ENCODE peak calls at places on chromosomes 7 and 10, in seven cellular contexts. M is SJCRH30, U is GM23338, H is aorta, E is trophoblast cell, C is cardiac muscle cell, Q is fibroblast of lung. V is an unnamed sample.

GRCh38 chr10:62861507-62861906 is 45.3 kb upstream of the EGR2 start:
- DNase-seq in M (no peak), U (no peak), H (no peak), E (no peak), C (no peak), Q (peak; percentile 49), V (no peak)

GRCh38 chr10:59006511-59007306 is 169.7 kb upstream of the PHYHIPL start:
- DNase-seq in M (no peak), U (no peak), H (no peak), E (no peak), C (no peak), Q (peak; percentile 84), V (no peak)

GRCh38 chr10:93280699-93281366 is 201.3 kb downstream of the MYOF start:
- DNase-seq in M (no peak), U (peak; percentile 91), H (no peak), E (no peak), C (no peak), Q (no peak), V (no peak)

GRCh38 chr7:130912086-130912909 is 178.3 kb upstream of the KLF14 start:
- DNase-seq in M (peak; percentile 72), U (no peak), H (no peak), E (no peak), C (no peak), Q (peak; percentile 92), V (no peak)

GRCh38 chr10:49057481-49057880 is 57.8 kb downstream of the VSTM4 start:
- DNase-seq in M (no peak), U (no peak), H (no peak), E (no peak), C (no peak), Q (no peak), V (no peak)

GRCh38 chr7:44063894-44064651 is 1.3 kb downstream of the PGAM2 start:
- DNase-seq in M (no peak), U (peak; percentile 87), H (no peak), E (no peak), C (no peak), Q (no peak), V (peak; percentile 9)

GRCh38 chr7:105718511-105718925 is 137.2 kb upstream of the EFCAB10 start:
- DNase-seq in M (no peak), U (no peak), H (peak; percentile 51), E (peak; percentile 99), C (peak; percentile 12), Q (no peak), V (no peak)

GRCh38 chr10:88292185-88292514 is 291.0 kb downstream of the RNLS start:
- DNase-seq in M (no peak), U (no peak), H (no peak), E (no peak), C (no peak), Q (no peak), V (no peak)

GRCh38 chr10:71213761-71214440 is 1.5 kb downstream of the UNC5B start:
- DNase-seq in M (peak; percentile 23), U (peak; percentile 79), H (peak; percentile 64), E (no peak), C (peak; percentile 63), Q (peak; percentile 91), V (peak; percentile 31)

GRCh38 chr7:111409714-111410422 is 152.4 kb downstream of the IMMP2L start:
- DNase-seq in M (no peak), U (peak; percentile 29), H (no peak), E (no peak), C (no peak), Q (peak; percentile 78), V (no peak)

GRCh38 chr10:130400890-130401289 is 264.7 kb downstream of the GLRX3 start:
- DNase-seq in M (no peak), U (no peak), H (no peak), E (no peak), C (no peak), Q (no peak), V (no peak)

GRCh38 chr7:117941138-117941810 is 68.0 kb upstream of the CTTNBP2 start:
- DNase-seq in M (no peak), U (no peak), H (no peak), E (peak; percentile 4), C (no peak), Q (no peak), V (no peak)

GRCh38 chr10:52785418-52785817 is 12.8 kb upstream of the MBL2 start:
- DNase-seq in M (no peak), U (no peak), H (no peak), E (no peak), C (no peak), Q (no peak), V (no peak)

GRCh38 chr7:29479606-29480200 is 83.9 kb upstream of the PRR15 start:
- DNase-seq in M (no peak), U (peak; percentile 32), H (no peak), E (no peak), C (no peak), Q (no peak), V (no peak)

GRCh38 chr10:52232561-52233350 is 81.3 kb upstream of the DKK1 start:
- DNase-seq in M (no peak), U (no peak), H (no peak), E (no peak), C (peak; percentile 10), Q (peak; percentile 4), V (no peak)

GRCh38 chr7:76260171-76260703 is 42.2 kb upstream of the HSPB1 start:
- DNase-seq in M (peak; percentile 53), U (peak; percentile 96), H (no peak), E (no peak), C (peak; percentile 87), Q (no peak), V (peak; percentile 96)

GRCh38 chr7:145183069-145183468 is 347.2 kb upstream of the TPK1 start:
- DNase-seq in M (no peak), U (no peak), H (no peak), E (no peak), C (no peak), Q (no peak), V (no peak)

GRCh38 chr7:113131367-113131766 is 13.0 kb upstream of the SMIM30 start:
- DNase-seq in M (no peak), U (no peak), H (no peak), E (no peak), C (no peak), Q (no peak), V (no peak)

GRCh38 chr10:43172645-43173044 is 34.4 kb downstream of the CSGALNACT2 start:
- DNase-seq in M (no peak), U (no peak), H (no peak), E (no peak), C (peak; percentile 6), Q (no peak), V (no peak)

GRCh38 chr7:31783221-31783620 is 96.2 kb downstream of the PPP1R17 start:
- DNase-seq in M (no peak), U (no peak), H (no peak), E (no peak), C (no peak), Q (no peak), V (no peak)

GRCh38 chr7:124364283-124364682 is 331.4 kb upstream of the TMEM229A start:
- DNase-seq in M (no peak), U (no peak), H (no peak), E (no peak), C (no peak), Q (no peak), V (no peak)

GRCh38 chr7:129950191-129950940 is 2.4 kb downstream of the UBE2H start:
- DNase-seq in M (peak; percentile 49), U (peak; percentile 69), H (no peak), E (no peak), C (peak; percentile 13), Q (peak; percentile 44), V (no peak)

GRCh38 chr7:16915405-16915804 is 33.6 kb upstream of the AGR3 start:
- DNase-seq in M (peak; percentile 42), U (no peak), H (no peak), E (peak; percentile 97), C (no peak), Q (peak; percentile 96), V (no peak)

GRCh38 chr10:63707254-63707910 is 186.2 kb downstream of the REEP3 start:
- DNase-seq in M (no peak), U (no peak), H (no peak), E (peak; percentile 51), C (no peak), Q (peak; percentile 99), V (no peak)

GRCh38 chr7:47657126-47657525 is 75.2 kb upstream of the TNS3 start:
- DNase-seq in M (no peak), U (no peak), H (no peak), E (no peak), C (no peak), Q (no peak), V (no peak)

GRCh38 chr10:64430690-64431323 is 909.6 kb downstream of the REEP3 start:
- DNase-seq in M (peak; percentile 34), U (peak; percentile 86), H (no peak), E (no peak), C (peak; percentile 65), Q (no peak), V (peak; percentile 51)

GRCh38 chr7:131538791-131539179 is 17.6 kb downstream of the PODXL start:
- DNase-seq in M (peak; percentile 74), U (no peak), H (no peak), E (no peak), C (no peak), Q (no peak), V (no peak)

GRCh38 chr7:72292118-72292517 is 120.0 kb downstream of the CALN1 start:
- DNase-seq in M (no peak), U (no peak), H (no peak), E (no peak), C (no peak), Q (no peak), V (no peak)

GRCh38 chr7:127390817-127391590 is 1.5 kb downstream of the ZNF800 start:
- DNase-seq in M (no peak), U (no peak), H (no peak), E (no peak), C (no peak), Q (no peak), V (no peak)

GRCh38 chr7:149860821-149861727 is 12.7 kb upstream of the ATP6V0E2 start:
- DNase-seq in M (no peak), U (peak; percentile 85), H (no peak), E (no peak), C (peak; percentile 46), Q (no peak), V (no peak)
- H3K4me1 ChIP-seq in M (peaks cover 5% of the 10 kb centered on the region), U (peaks cover 2% of the 10 kb centered on the region), H (no peaks in the 10 kb centered on the region), E (no peaks in the 10 kb centered on the region), C (no peaks in the 10 kb centered on the region), Q (no peaks in the 10 kb centered on the region), V (no peaks in the 10 kb centered on the region)

GRCh38 chr10:98169379-98169778 is 34.9 kb downstream of the R3HCC1L start:
- DNase-seq in M (peak; percentile 44), U (no peak), H (no peak), E (no peak), C (no peak), Q (no peak), V (no peak)
- H3K4me3 ChIP-seq in M (no peak overlapping the region), U (peak overlapping the region; percentile 39), H (no peak overlapping the region), E (no peak overlapping the region), C (no peak overlapping the region), Q (no peak overlapping the region), V (no peak overlapping the region)

DNA sequence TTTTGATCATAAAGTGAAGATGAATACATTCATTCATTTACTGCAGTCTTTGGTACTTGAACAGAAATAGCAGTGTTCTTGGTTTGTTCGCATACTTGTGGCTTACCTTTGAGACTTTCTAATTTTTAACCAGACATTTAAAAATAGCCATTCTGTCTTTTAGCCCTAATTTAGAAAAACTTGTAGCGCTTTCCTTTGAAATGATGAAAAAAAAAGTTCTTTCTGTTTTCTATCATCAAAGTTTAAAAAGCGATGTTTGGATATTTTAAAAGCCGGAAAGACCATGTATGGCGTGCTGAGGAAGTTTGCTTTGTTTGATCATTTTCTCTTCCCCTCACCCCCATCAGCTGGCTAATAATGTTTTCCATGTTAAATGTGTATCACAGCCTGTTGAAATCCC is 116.3 kb downstream of the CUX1 start:
- DNase-seq in M (no peak), U (no peak), H (peak; percentile 6), E (no peak), C (no peak), Q (peak; percentile 46), V (no peak)
- H3K4me1 ChIP-seq in M (no peaks in the 10 kb centered on the region), U (peaks cover 63% of the 10 kb centered on the region), H (peaks cover 4% of the 10 kb centered on the region), E (peaks cover 8% of the 10 kb centered on the region), C (peaks cover 52% of the 10 kb centered on the region), Q (peaks cover 2% of the 10 kb centered on the region), V (peaks cover 10% of the 10 kb centered on the region)

GRCh38 chr7:92057375-92057774 is 76.9 kb downstream of the CYP51A1 start:
- DNase-seq in M (no peak), U (peak; percentile 58), H (no peak), E (peak; percentile 15), C (peak; percentile 37), Q (no peak), V (no peak)
- H3K4me3 ChIP-seq in M (no peak overlapping the region), U (no peak overlapping the region), H (no peak overlapping the region), E (no peak overlapping the region), C (no peak overlapping the region), Q (no peak overlapping the region), V (no peak overlapping the region)